ENCODE peak calls at places on chromosomes 3 and 15, in eight cellular contexts. J is adrenal gland, D is gastrocnemius medialis, F is prostate gland, S is stomach, Y is heart left ventricle, M is K562, Z is IMR-90. O is an unnamed sample.

GRCh38 chr3:51257865-51258264 is 127.2 kb upstream of the MANF start:
- DNase-seq in J (no peak), D (no peak), F (no peak), S (no peak), Y (no peak), M (no peak), Z (no peak), O (no peak)

GRCh38 chr15:90295270-90295648 is 29.8 kb downstream of the NGRN start:
- DNase-seq in J (no peak), D (no peak), F (no peak), S (no peak), Y (no peak), M (no peak), Z (no peak), O (no peak)

GRCh38 chr3:141401584-141402475 is 33.5 kb downstream of the ZBTB38 start:
- DNase-seq in J (no peak), D (peak), F (no peak), S (peak), Y (peak), M (no peak), Z (no peak), O (peak)

GRCh38 chr15:37764733-37765191 is 169.7 kb upstream of the TMCO5A start:
- DNase-seq in J (no peak), D (no peak), F (no peak), S (peak), Y (no peak), M (peak), Z (peak), O (peak)

GRCh38 chr3:27721717-27722564 is at the start of gene EOMES:
- DNase-seq in J (no peak), D (no peak), F (no peak), S (peak), Y (no peak), M (no peak), Z (no peak), O (peak)

GRCh38 chr15:99729920-99730319 is 3.3 kb downstream of the LYSMD4 start:
- DNase-seq in J (no peak), D (no peak), F (peak), S (peak), Y (no peak), M (no peak), Z (peak), O (no peak)

GRCh38 chr3:197327701-197328100 is 29.3 kb upstream of the DLG1 start:
- DNase-seq in J (no peak), D (peak), F (no peak), S (no peak), Y (peak), M (no peak), Z (peak), O (no peak)

GRCh38 chr3:72413228-72413627 is 435.0 kb downstream of the SHQ1 start:
- DNase-seq in J (no peak), D (no peak), F (no peak), S (no peak), Y (no peak), M (no peak), Z (peak), O (no peak)

GRCh38 chr3:32502089-32502943 is at the start of gene CMTM6:
- DNase-seq in J (peak), D (peak), F (peak), S (peak), Y (peak), M (peak), Z (peak), O (peak)

GRCh38 chr3:99413504-99413903 is 224.9 kb upstream of the COL8A1 start:
- DNase-seq in J (no peak), D (no peak), F (no peak), S (no peak), Y (no peak), M (no peak), Z (peak), O (no peak)

GRCh38 chr3:147661916-147662315 is 252.8 kb downstream of the ZIC1 start:
- DNase-seq in J (no peak), D (no peak), F (no peak), S (no peak), Y (no peak), M (no peak), Z (no peak), O (no peak)

GRCh38 chr3:22542311-22542710 is 660.8 kb upstream of the UBE2E2 start:
- DNase-seq in J (no peak), D (no peak), F (no peak), S (no peak), Y (no peak), M (no peak), Z (no peak), O (no peak)

GRCh38 chr3:124788254-124788745 is 58.0 kb downstream of the UMPS start:
- DNase-seq in J (no peak), D (no peak), F (no peak), S (no peak), Y (no peak), M (no peak), Z (no peak), O (no peak)

GRCh38 chr3:148631124-148631903 is 66.4 kb upstream of the AGTR1 start:
- DNase-seq in J (no peak), D (no peak), F (no peak), S (no peak), Y (no peak), M (no peak), Z (no peak), O (no peak)

GRCh38 chr3:52845691-52846426 is 11.0 kb upstream of the MUSTN1 start:
- DNase-seq in J (no peak), D (no peak), F (no peak), S (no peak), Y (no peak), M (peak), Z (no peak), O (no peak)

GRCh38 chr3:194471863-194472262 is 14.9 kb downstream of the ATP13A3 start:
- DNase-seq in J (no peak), D (no peak), F (no peak), S (no peak), Y (no peak), M (no peak), Z (no peak), O (no peak)

GRCh38 chr3:156826144-156826895 is at the start of gene LEKR1:
- DNase-seq in J (peak), D (peak), F (peak), S (peak), Y (peak), M (peak), Z (peak), O (peak)

GRCh38 chr3:32569540-32570425 is 875 bp downstream of the DYNC1LI1 start:
- DNase-seq in J (peak), D (peak), F (no peak), S (peak), Y (peak), M (peak), Z (peak), O (peak)

GRCh38 chr15:56286213-56286612 is 42.5 kb upstream of the RFX7 start:
- DNase-seq in J (no peak), D (no peak), F (no peak), S (no peak), Y (no peak), M (peak), Z (no peak), O (no peak)

GRCh38 chr3:132517311-132517710 is 79.8 kb upstream of the ACKR4 start:
- DNase-seq in J (no peak), D (no peak), F (no peak), S (no peak), Y (no peak), M (no peak), Z (no peak), O (no peak)

GRCh38 chr3:192958219-192958872 is 40.7 kb upstream of the MB21D2 start:
- DNase-seq in J (no peak), D (no peak), F (no peak), S (no peak), Y (no peak), M (no peak), Z (no peak), O (no peak)

GRCh38 chr15:96335429-96335807 is 4.9 kb downstream of the NR2F2 start:
- DNase-seq in J (no peak), D (no peak), F (no peak), S (no peak), Y (no peak), M (no peak), Z (no peak), O (no peak)

GRCh38 chr3:34008191-34008590 is 209.8 kb downstream of the PDCD6IP start:
- DNase-seq in J (no peak), D (no peak), F (no peak), S (no peak), Y (no peak), M (no peak), Z (peak), O (no peak)

GRCh38 chr3:12970684-12971083 is 102.5 kb downstream of the IQSEC1 start:
- DNase-seq in J (no peak), D (peak), F (no peak), S (no peak), Y (no peak), M (no peak), Z (no peak), O (no peak)

DNA sequence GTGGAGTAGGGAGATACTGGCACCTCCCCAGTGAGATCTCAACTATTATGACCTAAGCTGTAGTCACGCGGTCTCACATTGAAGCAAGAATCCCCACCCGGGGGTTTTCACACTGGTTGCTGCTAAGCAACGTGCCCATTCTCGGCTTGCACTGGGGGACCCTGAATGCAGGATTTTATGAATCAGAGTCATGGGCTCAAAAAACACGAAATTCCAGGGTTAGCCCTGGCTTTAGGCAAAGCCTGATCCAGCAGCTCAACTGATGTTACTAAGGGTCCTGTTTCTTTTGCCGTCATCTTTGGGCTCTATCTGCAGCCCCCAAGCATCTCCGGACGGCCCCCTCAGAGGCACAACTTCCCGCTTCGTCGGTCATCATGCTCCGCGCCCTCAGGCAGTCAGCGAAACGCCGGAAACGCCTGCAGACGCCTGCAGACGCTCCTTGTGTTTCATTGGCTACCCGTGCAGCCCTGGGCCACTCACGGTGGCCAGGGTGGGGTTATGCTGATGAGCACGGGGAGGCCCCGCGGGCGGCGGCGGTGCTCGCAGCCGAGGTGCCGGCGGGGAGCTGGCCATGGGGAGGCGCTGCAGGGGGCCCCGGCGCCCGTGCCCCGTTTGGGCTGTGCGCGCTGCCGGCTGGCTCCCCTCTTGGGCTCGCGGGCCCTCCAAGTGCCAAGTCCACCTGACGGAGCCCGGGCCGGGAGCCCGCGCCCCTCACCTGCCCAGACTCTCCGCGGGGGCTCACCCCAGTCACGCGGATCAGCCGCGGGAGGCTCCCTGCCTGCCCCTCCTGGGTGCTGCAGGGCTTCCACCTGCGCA is 25.8 kb downstream of the EFCC1 start:
- DNase-seq in J (peak), D (peak), F (peak), S (peak), Y (peak), M (peak), Z (peak), O (peak)
- TF ChIP-seq POLR2A in J (peak), D (peak), F (peak), S (no peak), Y (peak), M (peak), Z (no peak), O (peak)

GRCh38 chr15:47786371-47786770 is 69.1 kb downstream of the SEMA6D start:
- DNase-seq in J (no peak), D (no peak), F (no peak), S (no peak), Y (no peak), M (no peak), Z (peak), O (no peak)

GRCh38 chr15:47784820-47785219 is 67.5 kb downstream of the SEMA6D start:
- DNase-seq in J (no peak), D (no peak), F (no peak), S (no peak), Y (no peak), M (no peak), Z (no peak), O (no peak)

GRCh38 chr15:47778263-47778770 is 61.0 kb downstream of the SEMA6D start:
- DNase-seq in J (no peak), D (no peak), F (no peak), S (no peak), Y (no peak), M (no peak), Z (no peak), O (no peak)

DNA sequence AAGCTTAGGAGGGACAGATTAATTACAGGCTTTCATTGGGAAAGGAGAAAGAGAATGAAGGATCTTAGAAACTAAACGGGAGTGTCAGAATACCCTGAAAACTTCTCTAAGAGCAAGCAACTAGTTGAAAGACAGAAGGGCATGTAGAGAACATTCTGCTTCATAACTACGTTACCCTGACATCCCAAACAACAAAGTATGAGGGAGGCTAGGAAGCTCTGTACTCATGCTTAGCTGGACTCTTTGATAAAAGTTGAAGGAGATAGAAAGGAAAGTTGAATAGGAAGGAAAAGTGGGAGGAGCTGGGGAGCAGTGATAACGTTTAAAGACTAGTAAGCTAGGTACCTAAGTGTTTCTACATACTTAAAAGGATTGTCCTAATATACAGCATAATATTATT is 64.2 kb downstream of the SEMA6D start:
- DNase-seq in J (no peak), D (no peak), F (no peak), S (no peak), Y (no peak), M (no peak), Z (no peak), O (no peak)
- TF ChIP-seq POLR2A in J (no peak), D (no peak), F (no peak), S (no peak), Y (no peak), M (no peak), Z (no peak), O (no peak)

GRCh38 chr3:119560160-119560559 is 746 bp upstream of the CD80 start:
- DNase-seq in J (no peak), D (no peak), F (no peak), S (no peak), Y (no peak), M (no peak), Z (no peak), O (no peak)
- TF ChIP-seq POLR2A in J (no peak), D (no peak), F (no peak), S (no peak), Y (no peak), M (no peak), Z (no peak), O (no peak)

DNA sequence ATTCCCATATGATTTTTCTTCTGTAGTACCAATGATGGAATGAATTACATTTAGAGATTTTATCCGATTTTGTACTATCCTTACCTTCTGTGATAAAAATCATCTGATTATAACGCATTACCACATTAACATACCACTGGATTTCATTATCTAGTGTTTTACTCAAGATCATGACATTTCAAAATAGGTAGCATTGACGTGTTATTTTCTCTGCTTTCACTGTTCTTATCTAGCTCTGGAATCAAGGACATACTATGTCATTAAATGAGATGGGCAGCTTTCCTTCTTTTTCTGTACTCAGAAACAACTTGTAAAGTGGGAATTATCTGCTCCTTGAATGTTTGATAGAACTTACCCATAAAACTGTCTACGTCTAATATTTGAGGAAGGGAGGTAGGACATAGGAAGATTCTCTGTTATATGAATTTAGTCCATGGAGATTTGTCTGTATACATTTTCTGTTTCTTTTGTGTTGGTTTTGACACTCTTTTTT is 183.7 kb upstream of the NR2E3 start:
- DNase-seq in J (no peak), D (no peak), F (no peak), S (no peak), Y (no peak), M (no peak), Z (no peak), O (no peak)
- TF ChIP-seq POLR2A in J (no peak), D (no peak), F (no peak), S (no peak), Y (no peak), M (no peak), Z (no peak), O (no peak)

GRCh38 chr15:62430552-62430951 is 265.5 kb upstream of the C2CD4B start:
- DNase-seq in J (no peak), D (no peak), F (no peak), S (no peak), Y (no peak), M (no peak), Z (no peak), O (no peak)

GRCh38 chr15:62430056-62430455 is 265.0 kb upstream of the C2CD4B start:
- DNase-seq in J (no peak), D (no peak), F (no peak), S (no peak), Y (no peak), M (no peak), Z (no peak), O (no peak)

GRCh38 chr15:62428259-62428658 is 263.2 kb upstream of the C2CD4B start:
- DNase-seq in J (no peak), D (no peak), F (peak), S (no peak), Y (no peak), M (no peak), Z (no peak), O (no peak)

GRCh38 chr15:62426387-62426956 is 261.4 kb upstream of the C2CD4B start:
- DNase-seq in J (no peak), D (peak), F (no peak), S (no peak), Y (no peak), M (no peak), Z (no peak), O (no peak)

GRCh38 chr15:62428851-62429250 is 263.8 kb upstream of the C2CD4B start:
- DNase-seq in J (no peak), D (no peak), F (no peak), S (no peak), Y (no peak), M (no peak), Z (no peak), O (no peak)
- TF ChIP-seq POLR2A in J (no peak), D (no peak), F (no peak), S (no peak), Y (no peak), M (no peak), Z (no peak), O (no peak)

GRCh38 chr15:64807051-64807749 is 18.2 kb downstream of the PIF1 start:
- DNase-seq in J (no peak), D (no peak), F (no peak), S (no peak), Y (no peak), M (no peak), Z (no peak), O (no peak)
- TF ChIP-seq POLR2A in J (no peak), D (no peak), F (no peak), S (no peak), Y (no peak), M (no peak), Z (no peak), O (no peak)